ENCODE peak calls at places on chromosomes 12 and 14, in nine cellular contexts. M, N, H, Z, B, Y, R, E and L are unnamed samples.
A peak's percentile ranks its signal among the peaks of the same experiment; 100 is the strongest.

GRCh38 chr12:607541-608001 is 55.7 kb downstream of the NINJ2 start:
- DNase-seq in R (no peak), N (no peak), Y (no peak), H (no peak), Z (no peak), B (no peak), M (peak; percentile 62), E (no peak), L (no peak)

GRCh38 chr12:89663577-89664357 is 44.9 kb downstream of the ATP2B1 start:
- DNase-seq in Y (no peak), E (peak; percentile 63), B (no peak), M (no peak), Z (no peak), N (no peak), R (peak; percentile 5), H (no peak), L (no peak)

GRCh38 chr12:127083028-127083949 is 1183.7 kb upstream of the TMEM132C start:
- DNase-seq in M (peak; percentile 57), Y (peak; percentile 41), H (no peak), Z (no peak), R (peak; percentile 84), E (peak; percentile 84), B (peak; percentile 45), N (no peak), L (no peak)

GRCh38 chr14:36222952-36223468 is 46.5 kb upstream of the PTCSC3 start:
- DNase-seq in N (no peak), Y (no peak), Z (no peak), R (no peak), M (no peak), E (peak; percentile 40), B (no peak), H (no peak), L (no peak)

GRCh38 chr14:87873741-87874140 is 119.2 kb downstream of the GALC start:
- DNase-seq in N (no peak), H (no peak), B (no peak), M (no peak), E (peak; percentile 38), Z (no peak), Y (no peak), R (no peak), L (no peak)

GRCh38 chr14:51576899-51577298 is 74.8 kb upstream of the FRMD6 start:
- DNase-seq in E (peak; percentile 72), Y (no peak), R (no peak), M (no peak), Z (no peak), N (no peak), B (no peak), H (no peak), L (no peak)

GRCh38 chr12:1744932-1745331 is 54.1 kb downstream of the ADIPOR2 start:
- DNase-seq in H (no peak), B (no peak), E (no peak), Y (no peak), R (no peak), N (no peak), Z (no peak), M (no peak), L (no peak)

GRCh38 chr14:105144666-105145380 is 23.8 kb downstream of the JAG2 start:
- DNase-seq in B (no peak), H (no peak), Z (no peak), N (no peak), E (no peak), Y (no peak), M (no peak), R (no peak), L (no peak)

GRCh38 chr12:22318122-22318737 is 16.3 kb downstream of the ST8SIA1 start:
- DNase-seq in Z (no peak), B (no peak), R (no peak), Y (no peak), H (no peak), N (no peak), M (no peak), E (peak; percentile 63), L (no peak)

GRCh38 chr12:13175499-13175898 is 21.0 kb upstream of the EMP1 start:
- DNase-seq in Y (no peak), B (no peak), H (no peak), R (no peak), M (no peak), Z (no peak), N (no peak), E (peak; percentile 81), L (no peak)

GRCh38 chr14:94521375-94522114 is 12.3 kb upstream of the SERPINA12 start:
- DNase-seq in Z (no peak), Y (no peak), R (no peak), B (no peak), N (no peak), M (no peak), H (no peak), E (no peak), L (no peak)

GRCh38 chr14:57189070-57189469 is 79.6 kb downstream of the EXOC5 start:
- DNase-seq in Z (no peak), Y (no peak), N (no peak), H (no peak), E (peak; percentile 46), R (no peak), B (no peak), M (peak; percentile 86), L (no peak)

GRCh38 chr12:31589582-31589895 is 1.4 kb downstream of the DENND5B start:
- DNase-seq in M (no peak), Z (no peak), R (no peak), N (no peak), H (no peak), Y (no peak), E (no peak), B (no peak), L (no peak)

GRCh38 chr12:15155271-15155670 is 65.9 kb downstream of the RERG start:
- DNase-seq in Y (no peak), N (no peak), M (no peak), Z (no peak), R (no peak), H (no peak), E (no peak), B (no peak), L (no peak)

GRCh38 chr12:124264879-124265278 is 30.0 kb upstream of the RFLNA start:
- DNase-seq in B (no peak), Y (no peak), H (no peak), E (no peak), Z (no peak), R (no peak), N (no peak), M (no peak), L (no peak)

GRCh38 chr12:25106818-25107217 is 88.1 kb downstream of the DNAI7 start:
- DNase-seq in R (no peak), M (no peak), N (no peak), Z (no peak), B (no peak), H (no peak), E (no peak), Y (no peak), L (no peak)

GRCh38 chr12:115823635-115824034 is 453.9 kb downstream of the MED13L start:
- DNase-seq in N (no peak), M (no peak), E (no peak), Z (no peak), H (no peak), B (no peak), Y (no peak), R (no peak), L (no peak)

GRCh38 chr12:75155962-75156361 is 53.7 kb downstream of the KCNC2 start:
- DNase-seq in Z (no peak), Y (no peak), R (no peak), M (no peak), E (no peak), H (no peak), N (no peak), B (no peak), L (no peak)

GRCh38 chr12:42794811-42795210 is 205.3 kb upstream of the PRICKLE1 start:
- DNase-seq in B (no peak), H (no peak), N (no peak), E (peak; percentile 55), Y (no peak), R (no peak), Z (no peak), M (no peak), L (no peak)

GRCh38 chr12:89427508-89428156 is 75.3 kb upstream of the DUSP6 start:
- DNase-seq in R (no peak), Z (no peak), H (no peak), M (no peak), Y (no peak), E (no peak), N (no peak), B (no peak), L (no peak)

GRCh38 chr12:130240831-130241590 is 78.7 kb downstream of the FZD10 start:
- DNase-seq in N (no peak), E (no peak), B (no peak), H (no peak), Z (no peak), R (no peak), M (no peak), Y (no peak), L (no peak)